ENCODE peak calls at places on chromosome 19, in ten cellular contexts. A is AG04449; P is PC-3; U is AML-193; C is T-helper 22 cell; W is stimulated activated naive CD8-positive, alpha-beta T cell treated with anti-CD3 and anti-CD28 coated beads, Interleukin-15, amount 100 ng/mL, for 72 hours; T is stimulated activated CD8-positive, alpha-beta memory T cell treated with anti-CD3 and anti-CD28 coated beads, Interleukin-2, amount 100 ng/mL, for 48 hours; M is foreskin melanocyte; Z is pancreas; O is AG10803. E is an unnamed sample.

GRCh38 chr19:18856385-18857126 is 24.8 kb downstream of the UPF1 start:
- DNase-seq in A (no peak), P (peak), W (no peak), T (no peak), Z (no peak), O (peak), M (no peak), U (peak), C (no peak), E (peak)

GRCh38 chr19:29640231-29640630 is 25.0 kb upstream of the PLEKHF1 start:
- DNase-seq in O (no peak), W (no peak), A (no peak), Z (no peak), C (no peak), P (no peak), M (no peak), U (no peak), T (no peak), E (no peak)

GRCh38 chr19:40090256-40091204 is at the start of gene ZNF780A:
- DNase-seq in A (no peak), Z (peak), M (peak), C (peak), T (peak), P (peak), U (peak), O (peak), W (peak), E (peak)

GRCh38 chr19:53432088-53432661 is 391 bp downstream of the ZNF761 start:
- DNase-seq in A (no peak), C (peak), P (peak), O (peak), U (no peak), T (peak), Z (peak), M (no peak), W (peak), E (no peak)

GRCh38 chr19:55044286-55044685 is 6.2 kb upstream of the GP6 start:
- DNase-seq in W (no peak), M (no peak), T (no peak), O (no peak), A (no peak), P (no peak), Z (no peak), U (no peak), C (no peak), E (no peak)

GRCh38 chr19:56089344-56089743 is 31.8 kb downstream of the ZNF787 start:
- DNase-seq in P (no peak), A (no peak), O (no peak), T (no peak), Z (no peak), W (no peak), C (no peak), U (no peak), M (no peak), E (peak)

GRCh38 chr19:45670670-45671453 is 2.8 kb downstream of the GIPR start:
- DNase-seq in M (peak), Z (peak), C (no peak), A (no peak), T (peak), P (peak), W (peak), O (peak), U (no peak), E (peak)

GRCh38 chr19:35903550-35904179 is 1.3 kb downstream of the HCST start:
- DNase-seq in T (peak), A (peak), Z (peak), P (peak), U (peak), C (peak), M (peak), W (peak), O (peak), E (peak)

GRCh38 chr19:47493378-47494210 is 9.6 kb upstream of the KPTN start:
- DNase-seq in Z (no peak), M (no peak), T (no peak), C (no peak), P (no peak), W (no peak), A (no peak), U (no peak), O (no peak), E (no peak)

GRCh38 chr19:31126236-31126635 is 223.0 kb downstream of the TSHZ3 start:
- DNase-seq in A (no peak), U (no peak), Z (no peak), M (no peak), C (no peak), O (no peak), P (no peak), W (no peak), T (no peak), E (no peak)